ENCODE peak calls at places on chromosomes 2 and 18, in five cellular contexts. G is cardiac fibroblast; P is activated naive CD8-positive, alpha-beta T cell treated with anti-CD3 and anti-CD28 coated beads for 36 hours; F is activated CD8-positive, alpha-beta memory T cell treated with anti-CD3 and anti-CD28 coated beads, Interleukin-2, amount 50 U/mL, for 4 hours; C is uterus. Q is an unnamed sample.
A peak's percentile ranks its signal among the peaks of the same experiment; 100 is the strongest.

GRCh38 chr18:50194623-50195532 is at the start of gene MYO5B:
- DNase-seq in G (no peak), P (peak; percentile 76), F (peak; percentile 54), C (no peak), Q (no peak)

GRCh38 chr2:160062283-160063005 is at the start of gene PLA2R1:
- DNase-seq in G (peak; percentile 42), P (peak; percentile 3), F (no peak), C (peak; percentile 63), Q (peak; percentile 10)

GRCh38 chr2:187964742-187965141 is 326.9 kb upstream of the GULP1 start:
- DNase-seq in G (peak; percentile 75), P (no peak), F (no peak), C (no peak), Q (no peak)

GRCh38 chr2:6196461-6196860 is 504.3 kb downstream of the SOX11 start:
- DNase-seq in G (no peak), P (no peak), F (no peak), C (no peak), Q (no peak)

GRCh38 chr2:187615364-187615763 is 61.1 kb upstream of the TFPI start:
- DNase-seq in G (no peak), P (no peak), F (no peak), C (no peak), Q (no peak)

GRCh38 chr18:13260114-13260926 is 41.8 kb downstream of the LDLRAD4 start:
- DNase-seq in G (peak; percentile 1), P (no peak), F (no peak), C (no peak), Q (no peak)

GRCh38 chr2:128272586-128273468 is 45.8 kb downstream of the HS6ST1 start:
- DNase-seq in G (no peak), P (no peak), F (no peak), C (no peak), Q (no peak)

GRCh38 chr18:28767781-28768211 is 590.9 kb upstream of the CDH2 start:
- DNase-seq in G (peak; percentile 89), P (no peak), F (no peak), C (no peak), Q (no peak)

GRCh38 chr2:216645636-216645950 is 12.4 kb downstream of the IGFBP2 start:
- DNase-seq in G (no peak), P (no peak), F (no peak), C (no peak), Q (no peak)

GRCh38 chr2:65064728-65065552 is 8.7 kb downstream of the CEP68 start:
- DNase-seq in G (peak; percentile 95), P (peak; percentile 33), F (no peak), C (peak; percentile 45), Q (peak; percentile 50)

GRCh38 chr18:73842795-73843394 is 304.7 kb downstream of the FBXO15 start:
- DNase-seq in G (peak; percentile 69), P (peak; percentile 43), F (peak; percentile 37), C (no peak), Q (no peak)

GRCh38 chr2:185372188-185372587 is 366.4 kb upstream of the FSIP2 start:
- DNase-seq in G (peak; percentile 0), P (no peak), F (no peak), C (no peak), Q (no peak)

GRCh38 chr2:158644139-158644538 is 151.0 kb upstream of the DAPL1 start:
- DNase-seq in G (peak; percentile 72), P (no peak), F (no peak), C (no peak), Q (no peak)

GRCh38 chr18:8800041-8800441 is 94.7 kb downstream of the MTCL1 start:
- DNase-seq in G (no peak), P (no peak), F (no peak), C (no peak), Q (peak; percentile 62)

GRCh38 chr18:31977270-31977872 is 34.4 kb upstream of the TRAPPC8 start:
- DNase-seq in G (peak; percentile 72), P (peak; percentile 16), F (peak; percentile 20), C (peak; percentile 21), Q (no peak)

GRCh38 chr2:151097118-151097517 is 164.5 kb downstream of the RBM43 start:
- DNase-seq in G (no peak), P (no peak), F (no peak), C (no peak), Q (no peak)

GRCh38 chr18:7953085-7953958 is 386.2 kb downstream of the PTPRM start:
- DNase-seq in G (no peak), P (no peak), F (no peak), C (no peak), Q (no peak)

GRCh38 chr2:120680136-120680761 is 55.4 kb upstream of the GLI2 start:
- DNase-seq in G (peak; percentile 91), P (peak; percentile 63), F (peak; percentile 73), C (peak; percentile 81), Q (peak; percentile 77)

GRCh38 chr2:73962798-73963197 is 21.9 kb upstream of the TET3 start:
- DNase-seq in G (no peak), P (no peak), F (no peak), C (no peak), Q (no peak)

GRCh38 chr2:24365826-24366225 is 5.5 kb upstream of the ITSN2 start:
- DNase-seq in G (no peak), P (no peak), F (no peak), C (no peak), Q (no peak)

GRCh38 chr2:164644036-164644700 is 22.9 kb upstream of the GRB14 start:
- DNase-seq in G (no peak), P (no peak), F (no peak), C (no peak), Q (no peak)

GRCh38 chr2:195520671-195521155 is 136.3 kb upstream of the SLC39A10 start:
- DNase-seq in G (peak; percentile 98), P (no peak), F (no peak), C (no peak), Q (no peak)

GRCh38 chr18:33123852-33124251 is 316.7 kb downstream of the CCDC178 start:
- DNase-seq in G (no peak), P (no peak), F (no peak), C (no peak), Q (no peak)

GRCh38 chr2:12424219-12424618 is 292.5 kb upstream of the TRIB2 start:
- DNase-seq in G (peak; percentile 31), P (no peak), F (no peak), C (no peak), Q (no peak)

GRCh38 chr2:113248997-113249770 is 29.5 kb downstream of the PAX8 start:
- DNase-seq in G (peak; percentile 86), P (peak; percentile 66), F (peak; percentile 75), C (peak; percentile 65), Q (peak; percentile 74)

GRCh38 chr2:223873672-223874071 is 36.3 kb upstream of the AP1S3 start:
- DNase-seq in G (no peak), P (no peak), F (no peak), C (no peak), Q (no peak)

GRCh38 chr18:43009666-43010065 is 105.8 kb downstream of the RIT2 start:
- DNase-seq in G (no peak), P (no peak), F (no peak), C (no peak), Q (no peak)

GRCh38 chr2:130791617-130791939 is 36.2 kb downstream of the AMER3 start:
- DNase-seq in G (no peak), P (no peak), F (no peak), C (no peak), Q (no peak)

Q was measured in gastrocnemius medialis.